ENCODE peak calls at places on chromosomes 4 and X, in five cellular contexts. One of them, this sample, is unnamed.

GRCh38 chrX:49901068-49901467 is 21.3 kb upstream of the CLCN5 start:
- DNase-seq in H1: no peak
- DNase-seq in H9: no peak
- DNase-seq in mesenchymal stem cell: no peak
- DNase-seq in neuronal stem cell: no peak
- DNase-seq in this sample: no peak

GRCh38 chrX:1072637-1073377 is 139.6 kb downstream of the CRLF2 start:
- DNase-seq in neuronal stem cell: no peak
- DNase-seq in mesenchymal stem cell: no peak
- DNase-seq in H9: peak
- DNase-seq in H1: peak
- DNase-seq in this sample: no peak

GRCh38 chr4:120922390-120923200 is at the start of gene PRDM5:
- DNase-seq in neuronal stem cell: peak
- DNase-seq in H1: peak
- DNase-seq in mesenchymal stem cell: peak
- DNase-seq in H9: peak
- DNase-seq in this sample: peak

GRCh38 chr4:40573593-40574311 is 55.9 kb downstream of the RBM47 start:
- DNase-seq in neuronal stem cell: no peak
- DNase-seq in mesenchymal stem cell: no peak
- DNase-seq in H9: no peak
- DNase-seq in H1: no peak
- DNase-seq in this sample: peak

GRCh38 chr4:32061916-32062315 is 1341.7 kb downstream of the PCDH7 start:
- DNase-seq in neuronal stem cell: no peak
- DNase-seq in H9: no peak
- DNase-seq in H1: no peak
- DNase-seq in mesenchymal stem cell: no peak
- DNase-seq in this sample: no peak

GRCh38 chrX:101658661-101659477 is 781 bp downstream of the ARMCX2 start:
- DNase-seq in H1: peak
- DNase-seq in mesenchymal stem cell: peak
- DNase-seq in neuronal stem cell: peak
- DNase-seq in H9: peak
- DNase-seq in this sample: no peak

GRCh38 chr4:3206439-3207100 is 42.4 kb upstream of the MSANTD1 start:
- DNase-seq in mesenchymal stem cell: no peak
- DNase-seq in neuronal stem cell: no peak
- DNase-seq in H1: no peak
- DNase-seq in H9: no peak
- DNase-seq in this sample: no peak

GRCh38 chr4:15655223-15656037 is at the start of gene FBXL5:
- DNase-seq in H1: peak
- DNase-seq in mesenchymal stem cell: peak
- DNase-seq in H9: peak
- DNase-seq in neuronal stem cell: peak
- DNase-seq in this sample: peak

GRCh38 chr4:41832961-41833360 is 84.4 kb upstream of the PHOX2B start:
- DNase-seq in H9: no peak
- DNase-seq in mesenchymal stem cell: peak
- DNase-seq in neuronal stem cell: no peak
- DNase-seq in H1: no peak
- DNase-seq in this sample: peak

GRCh38 chr4:152458801-152459302 is 77.0 kb downstream of the FBXW7 start:
- DNase-seq in H9: no peak
- DNase-seq in neuronal stem cell: no peak
- DNase-seq in mesenchymal stem cell: peak
- DNase-seq in H1: no peak
- DNase-seq in this sample: no peak

GRCh38 chr4:71659979-71660378 is 123.9 kb downstream of the GC start:
- DNase-seq in H9: no peak
- DNase-seq in neuronal stem cell: no peak
- DNase-seq in H1: no peak
- DNase-seq in mesenchymal stem cell: no peak
- DNase-seq in this sample: no peak

GRCh38 chr4:94758700-94759399 is 1.1 kb downstream of the BMPR1B start:
- DNase-seq in mesenchymal stem cell: peak
- DNase-seq in H1: no peak
- DNase-seq in neuronal stem cell: peak
- DNase-seq in H9: peak
- DNase-seq in this sample: peak

GRCh38 chr4:102826105-102826889 is 1.1 kb downstream of the UBE2D3 start:
- DNase-seq in neuronal stem cell: no peak
- DNase-seq in mesenchymal stem cell: no peak
- DNase-seq in H9: no peak
- DNase-seq in H1: peak
- DNase-seq in this sample: no peak

GRCh38 chrX:53357799-53358530 is 64.5 kb downstream of the SMC1A start:
- DNase-seq in H9: peak
- DNase-seq in mesenchymal stem cell: peak
- DNase-seq in neuronal stem cell: peak
- DNase-seq in H1: no peak
- DNase-seq in this sample: no peak

GRCh38 chr4:121827851-121828250 is 4.2 kb upstream of the CCNA2 start:
- DNase-seq in H1: no peak
- DNase-seq in mesenchymal stem cell: no peak
- DNase-seq in H9: no peak
- DNase-seq in neuronal stem cell: no peak
- DNase-seq in this sample: no peak

GRCh38 chr4:47167391-47167790 is 136.0 kb downstream of the GABRB1 start:
- DNase-seq in H1: no peak
- DNase-seq in neuronal stem cell: no peak
- DNase-seq in H9: no peak
- DNase-seq in mesenchymal stem cell: peak
- DNase-seq in this sample: no peak

GRCh38 chr4:182273191-182273935 is 30.2 kb downstream of the TENM3 start:
- DNase-seq in neuronal stem cell: peak
- DNase-seq in H1: no peak
- DNase-seq in mesenchymal stem cell: no peak
- DNase-seq in H9: no peak
- DNase-seq in this sample: no peak

GRCh38 chr4:127622923-127623754 is 9.6 kb upstream of the INTU start:
- DNase-seq in H1: peak
- DNase-seq in neuronal stem cell: peak
- DNase-seq in H9: peak
- DNase-seq in mesenchymal stem cell: no peak
- DNase-seq in this sample: peak

GRCh38 chrX:79371640-79372039 is 4.5 kb upstream of the ITM2A start:
- DNase-seq in H1: no peak
- DNase-seq in neuronal stem cell: no peak
- DNase-seq in H9: no peak
- DNase-seq in mesenchymal stem cell: no peak
- DNase-seq in this sample: no peak

GRCh38 chrX:7414753-7415152 is 266.8 kb upstream of the PUDP start:
- DNase-seq in neuronal stem cell: no peak
- DNase-seq in mesenchymal stem cell: no peak
- DNase-seq in H1: no peak
- DNase-seq in H9: no peak
- DNase-seq in this sample: no peak

GRCh38 chrX:29842552-29842951 is 372.8 kb upstream of the MAGEB2 start:
- DNase-seq in mesenchymal stem cell: no peak
- DNase-seq in neuronal stem cell: no peak
- DNase-seq in H9: no peak
- DNase-seq in H1: no peak
- DNase-seq in this sample: no peak

GRCh38 chrX:139639253-139639652 is 68.7 kb downstream of the MCF2 start:
- DNase-seq in H1: no peak
- DNase-seq in mesenchymal stem cell: no peak
- DNase-seq in H9: no peak
- DNase-seq in neuronal stem cell: no peak
- DNase-seq in this sample: no peak

GRCh38 chr4:62550106-62550505 is 1350.0 kb downstream of the ADGRL3 start:
- DNase-seq in H1: no peak
- DNase-seq in mesenchymal stem cell: no peak
- DNase-seq in H9: no peak
- DNase-seq in neuronal stem cell: no peak
- DNase-seq in this sample: no peak

GRCh38 chrX:1661048-1661921 is 46.4 kb downstream of the ASMT start:
- DNase-seq in mesenchymal stem cell: no peak
- DNase-seq in neuronal stem cell: no peak
- DNase-seq in H9: peak
- DNase-seq in H1: peak
- DNase-seq in this sample: peak

GRCh38 chrX:94932278-94932965 is 1258.4 kb downstream of the FAM133A start:
- DNase-seq in H1: no peak
- DNase-seq in mesenchymal stem cell: no peak
- DNase-seq in H9: no peak
- DNase-seq in neuronal stem cell: no peak
- DNase-seq in this sample: peak

GRCh38 chrX:40209951-40210617 is 112.3 kb upstream of the BCOR start:
- DNase-seq in mesenchymal stem cell: no peak
- DNase-seq in H1: no peak
- DNase-seq in H9: no peak
- DNase-seq in neuronal stem cell: no peak
- DNase-seq in this sample: no peak

GRCh38 chrX:110684653-110685052 is 111.0 kb downstream of the CHRDL1 start:
- DNase-seq in neuronal stem cell: no peak
- DNase-seq in mesenchymal stem cell: no peak
- DNase-seq in H9: no peak
- DNase-seq in H1: no peak
- DNase-seq in this sample: no peak

GRCh38 chr4:155818639-155819038 is 47.4 kb downstream of the ASIC5 start:
- DNase-seq in neuronal stem cell: no peak
- DNase-seq in mesenchymal stem cell: no peak
- DNase-seq in H9: no peak
- DNase-seq in H1: no peak
- DNase-seq in this sample: peak

GRCh38 chr4:25861951-25862410 is 807 bp downstream of the SEL1L3 start:
- DNase-seq in H1: peak
- DNase-seq in neuronal stem cell: no peak
- DNase-seq in H9: peak
- DNase-seq in mesenchymal stem cell: peak
- DNase-seq in this sample: peak
- H4K8ac ChIP-seq in H1: peak
- H4K8ac ChIP-seq in neuronal stem cell: no peak
- H4K8ac ChIP-seq in H9: no peak
- H4K8ac ChIP-seq in mesenchymal stem cell: no peak
- H4K8ac ChIP-seq in this sample: no peak

GRCh38 chr4:108365551-108365950 is 196.8 kb upstream of the LEF1 start:
- DNase-seq in neuronal stem cell: no peak
- DNase-seq in H9: no peak
- DNase-seq in mesenchymal stem cell: no peak
- DNase-seq in H1: no peak
- DNase-seq in this sample: no peak
- H2AFZ ChIP-seq in neuronal stem cell: no peak
- H2AFZ ChIP-seq in H9: no peak
- H2AFZ ChIP-seq in mesenchymal stem cell: no peak
- H2AFZ ChIP-seq in H1: no peak
- H2AFZ ChIP-seq in this sample: no peak

GRCh38 chr4:54553001-54553400 is 104.8 kb upstream of the KIT start:
- DNase-seq in neuronal stem cell: no peak
- DNase-seq in mesenchymal stem cell: peak
- DNase-seq in H1: no peak
- DNase-seq in H9: no peak
- DNase-seq in this sample: peak
- H3K4me2 ChIP-seq in neuronal stem cell: no peak
- H3K4me2 ChIP-seq in mesenchymal stem cell: no peak
- H3K4me2 ChIP-seq in H1: no peak
- H3K4me2 ChIP-seq in H9: no peak
- H3K4me2 ChIP-seq in this sample: no peak

DNA sequence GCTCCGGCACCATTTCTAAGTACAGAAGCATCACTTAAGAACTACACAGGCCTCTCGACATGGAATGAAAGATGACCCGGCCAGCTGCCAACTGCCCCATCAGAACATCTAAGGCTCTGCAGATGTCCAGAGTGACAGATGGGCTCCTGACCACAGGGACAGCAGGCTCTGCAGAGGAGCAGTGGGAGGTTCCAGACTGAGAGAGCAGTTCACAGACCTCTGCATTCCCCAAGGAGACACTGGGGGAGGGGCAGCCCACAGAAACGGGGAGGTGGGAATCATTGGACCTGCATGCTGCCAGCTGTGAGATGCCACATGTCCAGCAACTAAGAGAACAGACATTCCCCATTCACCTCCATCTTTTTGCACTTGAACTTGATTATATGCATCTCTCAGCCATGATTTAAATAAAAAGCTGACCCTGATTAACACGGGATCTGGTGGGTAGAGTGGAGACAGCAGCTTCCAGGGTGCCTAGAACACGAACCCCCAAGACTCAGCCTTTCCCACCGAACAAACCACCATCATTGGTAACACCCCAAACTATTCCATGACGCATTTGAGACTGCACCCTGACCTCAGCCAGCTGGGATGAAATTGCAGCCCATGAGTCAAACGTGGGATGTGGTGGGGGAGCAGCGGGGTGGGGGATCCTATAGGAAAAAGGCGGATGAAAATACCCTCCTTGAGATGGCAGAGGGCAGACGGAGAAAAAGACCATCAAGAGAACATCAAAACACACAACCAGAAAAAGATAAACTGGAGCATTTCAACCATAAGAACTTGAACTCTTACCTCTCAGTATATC is 47.2 kb downstream of the AFAP1 start:
- DNase-seq in H1: no peak
- DNase-seq in mesenchymal stem cell: peak
- DNase-seq in neuronal stem cell: no peak
- DNase-seq in H9: no peak
- DNase-seq in this sample: no peak
- H4K8ac ChIP-seq in H1: no peak
- H4K8ac ChIP-seq in mesenchymal stem cell: no peak
- H4K8ac ChIP-seq in neuronal stem cell: no peak
- H4K8ac ChIP-seq in H9: no peak
- H4K8ac ChIP-seq in this sample: no peak

DNA sequence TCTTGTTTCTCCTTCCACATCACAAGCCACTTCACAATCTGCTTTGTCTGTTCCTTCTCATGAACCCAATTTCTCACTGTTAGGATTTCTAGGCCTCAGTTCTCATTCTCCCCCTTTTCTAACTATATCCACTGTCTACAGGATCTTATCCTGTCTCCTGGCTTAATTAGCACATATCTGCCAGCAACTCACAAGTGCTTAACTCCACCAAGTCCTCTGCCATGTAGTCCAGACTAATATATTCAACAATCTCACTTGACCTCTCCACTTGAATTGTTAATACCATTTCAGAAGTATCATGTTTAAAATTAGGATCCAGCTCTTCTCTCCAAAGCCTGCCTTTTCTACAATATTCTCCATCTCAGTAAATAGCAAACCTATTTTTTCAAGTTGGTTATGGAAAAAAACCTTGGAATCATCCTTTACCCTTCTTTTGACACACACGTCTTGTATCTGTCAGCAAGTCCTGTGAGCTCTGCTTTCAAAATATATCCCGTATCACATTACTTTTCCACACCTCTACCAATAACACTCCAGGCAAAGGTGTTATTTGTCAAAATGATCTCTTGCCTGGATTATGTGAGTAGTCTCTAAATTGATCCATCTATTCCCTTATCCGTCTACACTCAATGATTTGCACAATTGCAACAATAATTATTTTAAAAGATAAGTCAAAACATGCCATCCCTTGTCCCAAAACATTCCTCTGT is 127.2 kb upstream of the SLIT2 start:
- DNase-seq in H9: no peak
- DNase-seq in H1: no peak
- DNase-seq in mesenchymal stem cell: no peak
- DNase-seq in neuronal stem cell: no peak
- DNase-seq in this sample: no peak
- H2AFZ ChIP-seq in H9: no peak
- H2AFZ ChIP-seq in H1: no peak
- H2AFZ ChIP-seq in mesenchymal stem cell: no peak
- H2AFZ ChIP-seq in neuronal stem cell: no peak
- H2AFZ ChIP-seq in this sample: no peak